ENCODE peak calls at places on chromosomes 13 and 19, in five cellular contexts. O, I, T, C and A are unnamed samples.

GRCh38 chr13:33973194-33973593 is 155.2 kb downstream of the RFC3 start:
- ATAC-seq in C (no peak), I (no peak), O (no peak), T (no peak), A (no peak)

GRCh38 chr19:10952809-10953208 is 8.0 kb upstream of the SMARCA4 start:
- ATAC-seq in C (no peak), T (no peak), O (no peak), I (no peak), A (peak)

GRCh38 chr13:112065867-112066623 is 904 bp upstream of the SOX1 start:
- ATAC-seq in C (no peak), I (no peak), T (peak), O (no peak), A (no peak)

GRCh38 chr19:51566489-51567100 is 4.5 kb upstream of the ZNF175 start:
- ATAC-seq in I (no peak), C (no peak), O (no peak), T (no peak), A (no peak)

GRCh38 chr19:39363909-39364457 is 21.8 kb downstream of the SAMD4B start:
- ATAC-seq in I (peak), O (no peak), C (peak), T (peak), A (peak)

GRCh38 chr19:55809381-55810058 is 22.3 kb downstream of the NLRP11 start:
- ATAC-seq in O (no peak), C (no peak), T (peak), I (no peak), A (peak)

GRCh38 chr19:10145031-10145430 is 25.3 kb upstream of the EIF3G start:
- ATAC-seq in T (no peak), O (no peak), I (no peak), C (no peak), A (no peak)

GRCh38 chr19:55075366-55075998 is at the start of gene EPS8L1:
- ATAC-seq in O (no peak), C (no peak), I (no peak), T (no peak), A (peak)

GRCh38 chr19:41936416-41936850 is 8.2 kb upstream of the ERFL start:
- ATAC-seq in I (no peak), O (peak), T (peak), C (no peak), A (peak)

GRCh38 chr13:77443511-77443910 is 92.0 kb upstream of the SCEL start:
- ATAC-seq in T (no peak), O (no peak), I (no peak), C (no peak), A (no peak)

GRCh38 chr19:13573268-13573667 is 67.0 kb upstream of the CACNA1A start:
- ATAC-seq in T (no peak), C (no peak), I (no peak), O (no peak), A (no peak)

GRCh38 chr13:110388141-110388943 is 81.3 kb downstream of the COL4A2 start:
- ATAC-seq in T (no peak), O (no peak), I (peak), C (peak), A (no peak)